ENCODE peak calls at places on chromosomes 6 and 20, in four cellular contexts. N is tibial artery, K is dermis blood vessel endothelial cell, J is lower lobe of right lung. P is an unnamed sample.

GRCh38 chr6:82245376-82245775 is 2.2 kb downstream of the IBTK start:
- DNase-seq in K (no peak), N (no peak), J (no peak), P (no peak)

GRCh38 chr6:31769684-31770371 is 7.3 kb downstream of the VWA7 start:
- DNase-seq in N (peak; percentile 82), J (peak; percentile 88), K (peak; percentile 84), P (peak; percentile 78)

GRCh38 chr6:131782764-131783163 is 25.1 kb upstream of the ENPP1 start:
- DNase-seq in N (no peak), J (no peak), K (peak; percentile 10), P (no peak)

GRCh38 chr6:126786262-126786661 is 332.2 kb upstream of the RSPO3 start:
- DNase-seq in K (no peak), N (no peak), J (no peak), P (no peak)

GRCh38 chr6:136640132-136640915 is 90.1 kb upstream of the MAP7 start:
- DNase-seq in J (no peak), N (peak; percentile 73), K (no peak), P (no peak)

GRCh38 chr20:34570859-34571306 is 12.4 kb downstream of the MAP1LC3A start:
- DNase-seq in N (peak; percentile 37), J (no peak), K (peak; percentile 78), P (no peak)

GRCh38 chr6:13526718-13527668 is 39.6 kb upstream of the GFOD1 start:
- DNase-seq in J (peak; percentile 51), N (peak; percentile 73), K (peak; percentile 95), P (peak; percentile 50)

GRCh38 chr6:153160221-153160620 is 29.1 kb upstream of the RGS17 start:
- DNase-seq in N (no peak), J (no peak), K (no peak), P (no peak)

GRCh38 chr6:154414021-154414813 is 57.6 kb upstream of the IPCEF1 start:
- DNase-seq in J (no peak), K (no peak), N (no peak), P (no peak)

GRCh38 chr6:164200071-164200470 is 785.6 kb downstream of the QKI start:
- DNase-seq in J (no peak), N (no peak), K (peak; percentile 4), P (no peak)

GRCh38 chr20:37556538-37556937 is 28.9 kb upstream of the BLCAP start:
- DNase-seq in K (no peak), J (no peak), N (no peak), P (no peak)

GRCh38 chr6:154732824-154733609 is at the start of gene SCAF8:
- DNase-seq in K (peak; percentile 88), J (peak; percentile 91), N (peak; percentile 88), P (peak; percentile 92)

GRCh38 chr6:139336488-139336887 is 38.0 kb downstream of the CITED2 start:
- DNase-seq in K (peak; percentile 62), J (no peak), N (no peak), P (peak; percentile 60)

GRCh38 chr20:11403711-11404110 is 514.0 kb upstream of the BTBD3 start:
- DNase-seq in N (no peak), K (no peak), J (no peak), P (no peak)

GRCh38 chr20:56554869-56555268 is 21.8 kb downstream of the FAM209B start:
- DNase-seq in J (no peak), K (peak; percentile 94), N (no peak), P (no peak)

GRCh38 chr6:166523782-166524569 is 62.5 kb downstream of the RAMACL start:
- DNase-seq in N (peak; percentile 43), K (no peak), J (no peak), P (no peak)

GRCh38 chr20:38073307-38074010 is 39.9 kb downstream of the RPRD1B start:
- DNase-seq in N (peak; percentile 75), J (no peak), K (peak; percentile 92), P (peak; percentile 69)

GRCh38 chr6:128521302-128521632 is 868 bp upstream of the PTPRK start:
- DNase-seq in K (no peak), J (no peak), N (no peak), P (no peak)

GRCh38 chr6:1336246-1336843 is 24.4 kb downstream of the FOXQ1 start:
- DNase-seq in K (no peak), J (no peak), N (no peak), P (no peak)

GRCh38 chr6:146620655-146621054 is 21.9 kb downstream of the ADGB start:
- DNase-seq in J (no peak), K (no peak), N (no peak), P (no peak)

GRCh38 chr6:17101422-17102257 is at the start of gene STMND1:
- DNase-seq in K (peak; percentile 28), J (peak; percentile 64), N (no peak), P (peak; percentile 40)

GRCh38 chr20:49450281-49450707 is 32.2 kb downstream of the KCNB1 start:
- DNase-seq in J (no peak), K (no peak), N (no peak), P (no peak)